ENCODE peak calls at places on chromosomes 3 and 15, in four cellular contexts. B is GM10248, E is endothelial cell, W is tibial artery. N is an unnamed sample.

GRCh38 chr3:190265795-190266194 is 56.5 kb downstream of the CLDN1 start:
- DNase-seq in B (no peak), E (no peak), W (no peak), N (no peak)

GRCh38 chr3:180804871-180805430 is 107.5 kb upstream of the FXR1 start:
- DNase-seq in B (no peak), E (peak), W (no peak), N (no peak)

GRCh38 chr3:170064108-170064507 is 26.3 kb downstream of the GPR160 start:
- DNase-seq in B (no peak), E (no peak), W (no peak), N (no peak)

GRCh38 chr3:155568295-155568694 is 176.6 kb downstream of the PLCH1 start:
- DNase-seq in B (no peak), E (no peak), W (no peak), N (no peak)

GRCh38 chr15:28002867-28003266 is 96.2 kb downstream of the OCA2 start:
- DNase-seq in B (no peak), E (no peak), W (no peak), N (no peak)

GRCh38 chr15:60964527-60964926 is 264.6 kb downstream of the RORA start:
- DNase-seq in B (no peak), E (no peak), W (no peak), N (no peak)

GRCh38 chr3:29764603-29765254 is 483.9 kb downstream of the RBMS3 start:
- DNase-seq in B (no peak), E (no peak), W (no peak), N (no peak)

GRCh38 chr3:150687613-150688012 is 16.1 kb downstream of the ERICH6 start:
- DNase-seq in B (no peak), E (no peak), W (no peak), N (no peak)

GRCh38 chr3:98827221-98827620 is 64.1 kb downstream of the ST3GAL6 start:
- DNase-seq in B (no peak), E (no peak), W (no peak), N (no peak)

GRCh38 chr15:60004019-60004845 is at the start of gene FOXB1:
- DNase-seq in B (peak), E (peak), W (no peak), N (no peak)

GRCh38 chr3:134873789-134874188 is 78.7 kb downstream of the EPHB1 start:
- DNase-seq in B (no peak), E (no peak), W (no peak), N (no peak)

GRCh38 chr3:107578091-107578490 is 55.3 kb downstream of the BBX start:
- DNase-seq in B (no peak), E (no peak), W (no peak), N (no peak)

GRCh38 chr15:40595773-40596172 is 1.7 kb downstream of the KNL1 start:
- DNase-seq in B (no peak), E (no peak), W (no peak), N (no peak)

GRCh38 chr3:65342084-65342683 is 654.4 kb upstream of the ADAMTS9 start:
- DNase-seq in B (peak), E (peak), W (no peak), N (no peak)

GRCh38 chr3:76866729-76867461 is 173.0 kb upstream of the ROBO2 start:
- DNase-seq in B (no peak), E (no peak), W (no peak), N (no peak)

GRCh38 chr3:110126065-110126464 is 788.7 kb upstream of the DPPA4 start:
- DNase-seq in B (no peak), E (no peak), W (no peak), N (no peak)

GRCh38 chr15:77187751-77188464 is 117.0 kb upstream of the TSPAN3 start:
- DNase-seq in B (peak), E (peak), W (no peak), N (no peak)

GRCh38 chr3:48467473-48468267 is 21.1 kb downstream of the ATRIP start:
- DNase-seq in B (no peak), E (no peak), W (no peak), N (no peak)

GRCh38 chr3:182979719-182980191 is 583 bp downstream of the DCUN1D1 start:
- DNase-seq in B (no peak), E (peak), W (no peak), N (no peak)

GRCh38 chr3:161358488-161358887 is 12.8 kb downstream of the SPTSSB start:
- DNase-seq in B (no peak), E (no peak), W (no peak), N (no peak)

GRCh38 chr3:151015762-151016161 is 43.2 kb upstream of the CLRN1 start:
- DNase-seq in B (no peak), E (no peak), W (no peak), N (no peak)

GRCh38 chr3:4993276-4994143 is 14.3 kb downstream of the BHLHE40 start:
- DNase-seq in B (no peak), E (no peak), W (no peak), N (no peak)

GRCh38 chr3:157574580-157574979 is 71.4 kb upstream of the VEPH1 start:
- DNase-seq in B (no peak), E (no peak), W (no peak), N (peak)

GRCh38 chr3:79415351-79415750 is 352.4 kb downstream of the ROBO1 start:
- DNase-seq in B (no peak), E (no peak), W (no peak), N (no peak)

GRCh38 chr15:90638241-90638691 is 78.9 kb upstream of the BLM start:
- DNase-seq in B (no peak), E (no peak), W (peak), N (no peak)

GRCh38 chr15:68232937-68233336 is 3.4 kb upstream of the CLN6 start:
- DNase-seq in B (no peak), E (no peak), W (peak), N (no peak)

GRCh38 chr3:72628065-72628464 is 220.2 kb downstream of the SHQ1 start:
- DNase-seq in B (no peak), E (no peak), W (no peak), N (no peak)

GRCh38 chr3:138219255-138219654 is 32.2 kb downstream of the ARMC8 start:
- DNase-seq in B (no peak), E (no peak), W (no peak), N (no peak)

DNA sequence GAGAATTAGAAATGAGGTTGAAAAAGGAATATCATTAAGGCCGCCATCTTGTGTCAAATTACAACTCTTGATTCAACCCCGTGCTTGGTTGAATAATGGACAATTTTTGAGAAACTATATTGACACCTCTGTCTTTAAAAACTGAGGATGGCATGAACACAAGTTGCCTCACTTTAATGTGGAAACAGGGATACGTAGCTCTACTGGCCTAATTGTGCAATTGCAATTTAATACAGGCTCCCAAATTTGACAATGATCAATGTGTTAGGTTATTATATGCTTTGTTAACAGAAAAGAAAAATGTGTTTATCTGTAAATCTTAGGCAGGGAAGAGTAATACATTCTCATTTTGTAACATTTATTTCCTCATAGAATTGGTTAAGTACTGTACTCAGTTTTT is 77.1 kb upstream of the MCTP2 start:
- DNase-seq in B (no peak), E (no peak), W (no peak), N (no peak)
- TF ChIP-seq CTCF in B (no peak), E (peak), W (no peak), N (no peak)

DNA sequence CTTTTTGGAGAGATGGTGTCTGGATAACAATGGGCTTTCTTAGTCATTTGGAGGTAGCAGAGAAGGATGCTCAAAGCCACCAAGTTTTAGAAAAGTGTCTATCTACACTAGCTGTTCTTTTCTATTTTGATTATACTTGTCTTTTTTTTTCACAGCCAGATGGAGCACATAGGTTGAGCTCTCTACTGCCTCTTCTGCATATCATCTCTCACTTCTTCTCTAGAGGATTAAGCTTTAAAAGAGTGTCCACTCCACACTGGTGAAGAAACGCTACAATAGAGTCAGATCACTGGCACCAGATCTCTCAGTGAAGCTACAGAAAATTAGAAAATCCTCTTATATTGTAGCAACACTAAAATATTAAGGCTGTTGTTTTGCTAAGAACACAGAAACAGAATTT is 145.3 kb upstream of the MBNL1 start:
- DNase-seq in B (no peak), E (no peak), W (no peak), N (no peak)
- TF ChIP-seq CTCF in B (no peak), E (no peak), W (no peak), N (peak)

GRCh38 chr3:195557327-195557726 is 14.2 kb upstream of the PPP1R2 start:
- DNase-seq in B (no peak), E (no peak), W (no peak), N (no peak)

GRCh38 chr3:195555110-195555509 is 12.0 kb upstream of the PPP1R2 start:
- DNase-seq in B (no peak), E (no peak), W (no peak), N (no peak)

GRCh38 chr3:195559723-195560409 is 16.7 kb upstream of the PPP1R2 start:
- DNase-seq in B (no peak), E (no peak), W (no peak), N (no peak)

GRCh38 chr3:195556390-195556789 is 13.3 kb upstream of the PPP1R2 start:
- DNase-seq in B (no peak), E (peak), W (no peak), N (no peak)

GRCh38 chr3:195558602-195559001 is 15.5 kb upstream of the PPP1R2 start:
- DNase-seq in B (peak), E (peak), W (no peak), N (no peak)
- TF ChIP-seq CTCF in B (peak), E (no peak), W (no peak), N (peak)

DNA sequence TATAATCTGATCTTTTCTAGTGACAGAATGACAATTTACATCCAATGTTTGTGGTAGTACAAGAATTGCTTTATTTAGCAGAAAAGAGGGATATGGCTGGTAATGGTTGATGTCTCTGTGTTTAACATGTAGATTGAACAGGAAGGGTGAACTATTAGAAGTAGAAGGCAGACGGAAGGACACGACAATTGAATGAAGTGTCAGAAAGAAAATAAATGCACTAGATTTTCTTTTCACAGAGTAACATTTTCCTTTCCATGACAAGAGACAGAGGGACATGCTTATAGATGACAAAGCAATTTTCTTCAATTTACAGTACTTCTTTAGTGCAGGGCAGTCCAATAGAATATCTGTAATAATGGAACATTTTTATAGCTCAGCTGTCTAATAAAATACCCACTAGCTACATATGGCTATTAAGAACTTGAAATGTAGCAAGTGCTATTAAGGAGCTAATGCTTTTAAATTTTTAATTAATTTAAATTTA is 48.9 kb upstream of the MBNL1 start:
- DNase-seq in B (no peak), E (no peak), W (no peak), N (no peak)
- TF ChIP-seq CTCF in B (no peak), E (no peak), W (no peak), N (no peak)

GRCh38 chr3:141242722-141243092 is 11.1 kb downstream of the PXYLP1 start:
- DNase-seq in B (no peak), E (no peak), W (no peak), N (no peak)
- TF ChIP-seq CTCF in B (no peak), E (no peak), W (no peak), N (no peak)

DNA sequence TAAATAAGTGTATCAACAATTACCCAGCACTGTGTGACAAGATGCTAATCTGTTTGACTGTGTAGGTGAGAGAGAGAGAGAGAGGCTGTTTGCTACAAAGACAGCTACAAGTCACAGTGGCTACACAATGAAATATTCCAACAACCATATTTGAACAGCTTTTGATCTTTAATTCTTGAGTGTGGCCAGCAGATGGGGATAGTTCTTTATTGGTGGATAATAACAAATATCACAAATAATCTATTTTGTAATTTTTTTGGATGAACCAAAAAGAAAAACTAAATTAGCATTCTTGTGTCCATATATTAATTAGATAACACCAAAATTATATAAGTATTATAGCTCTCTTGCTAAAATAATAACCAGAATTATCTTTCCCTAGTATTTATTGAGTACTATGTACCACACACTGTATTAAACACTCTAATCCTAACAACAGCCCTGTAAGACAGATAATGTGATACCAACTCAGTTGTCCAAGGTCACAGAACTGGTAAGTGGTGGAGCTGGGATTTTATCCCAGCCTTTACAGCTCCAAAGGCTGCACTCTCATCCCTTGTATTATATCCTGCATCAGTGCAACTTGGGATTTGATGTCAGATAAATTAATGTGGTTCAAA is 61.9 kb upstream of the C3orf80 start:
- DNase-seq in B (peak), E (no peak), W (no peak), N (no peak)
- TF ChIP-seq CTCF in B (peak), E (peak), W (peak), N (peak)

GRCh38 chr15:36645106-36645505 is 65.7 kb downstream of the CDIN1 start:
- DNase-seq in B (no peak), E (no peak), W (no peak), N (no peak)
- TF ChIP-seq CTCF in B (no peak), E (no peak), W (no peak), N (peak)

N was measured in epithelial cell of proximal tubule.